ENCODE peak calls at places on chromosomes 5 and 9, in eight cellular contexts. D, N, S, V, E, W, H and M are unnamed samples.
A peak's percentile ranks its signal among the peaks of the same experiment; 100 is the strongest.

GRCh38 chr5:38598994-38599611 is 42.7 kb upstream of the LIFR start:
- DNase-seq in D (peak; percentile 80), N (no peak), S (peak; percentile 6), V (no peak), E (peak; percentile 83), W (no peak), H (no peak), M (peak; percentile 84)

GRCh38 chr5:9196403-9197224 is 349.3 kb downstream of the SEMA5A start:
- DNase-seq in D (peak; percentile 88), N (no peak), S (no peak), V (no peak), E (peak; percentile 51), W (no peak), H (no peak), M (peak; percentile 87)

GRCh38 chr5:40796487-40796889 is 1.7 kb downstream of the PRKAA1 start:
- DNase-seq in D (peak; percentile 48), N (peak; percentile 5), S (no peak), V (no peak), E (peak; percentile 87), W (no peak), H (no peak), M (peak; percentile 84)

GRCh38 chr5:106862450-106863193 is 808.1 kb downstream of the EFNA5 start:
- DNase-seq in D (no peak), N (no peak), S (no peak), V (no peak), E (peak; percentile 21), W (no peak), H (no peak), M (peak; percentile 10)

GRCh38 chr5:179403426-179404147 is 58.3 kb upstream of the ADAMTS2 start:
- DNase-seq in D (no peak), N (no peak), S (no peak), V (no peak), E (no peak), W (no peak), H (no peak), M (no peak)

GRCh38 chr5:9888517-9888916 is 258.4 kb upstream of the TAS2R1 start:
- DNase-seq in D (peak; percentile 50), N (no peak), S (no peak), V (no peak), E (peak; percentile 83), W (no peak), H (no peak), M (peak; percentile 69)

GRCh38 chr9:15144567-15145174 is 162.3 kb downstream of the TTC39B start:
- DNase-seq in D (peak; percentile 89), N (no peak), S (no peak), V (no peak), E (no peak), W (no peak), H (no peak), M (peak; percentile 71)

GRCh38 chr5:64835266-64835665 is 66.5 kb downstream of the CWC27 start:
- DNase-seq in D (no peak), N (no peak), S (no peak), V (no peak), E (no peak), W (no peak), H (no peak), M (no peak)

GRCh38 chr5:138391859-138392386 is 39.4 kb downstream of the KDM3B start:
- DNase-seq in D (peak; percentile 35), N (no peak), S (no peak), V (no peak), E (no peak), W (peak; percentile 40), H (no peak), M (no peak)

GRCh38 chr5:155455791-155456514 is 442.4 kb downstream of the KIF4B start:
- DNase-seq in D (no peak), N (no peak), S (no peak), V (no peak), E (no peak), W (no peak), H (no peak), M (no peak)

GRCh38 chr9:69193685-69194032 is 19.6 kb downstream of the TJP2 start:
- DNase-seq in D (no peak), N (peak; percentile 53), S (no peak), V (no peak), E (no peak), W (no peak), H (no peak), M (no peak)

GRCh38 chr9:86344818-86345217 is 9.4 kb downstream of the TUT7 start:
- DNase-seq in D (no peak), N (no peak), S (no peak), V (no peak), E (no peak), W (no peak), H (no peak), M (no peak)
- TF ChIP-seq CTCF in D (no peak), N (no peak), S (no peak), V (no peak), E (no peak), W (no peak), H (no peak), M (no peak)

GRCh38 chr5:142098275-142098674 is 10.3 kb upstream of the NDFIP1 start:
- DNase-seq in D (no peak), N (no peak), S (no peak), V (no peak), E (no peak), W (no peak), H (no peak), M (no peak)
- H3K4me3 ChIP-seq in D (no peak overlapping the region), N (no peak overlapping the region), S (no peak overlapping the region), V (no peak overlapping the region), E (no peak overlapping the region), W (no peak overlapping the region), H (no peak overlapping the region), M (no peak overlapping the region)

GRCh38 chr5:73967347-73967746 is 341.4 kb downstream of the ARHGEF28 start:
- DNase-seq in D (peak; percentile 18), N (no peak), S (no peak), V (no peak), E (no peak), W (no peak), H (no peak), M (no peak)

GRCh38 chr5:73968729-73969128 is 342.7 kb downstream of the ARHGEF28 start:
- DNase-seq in D (no peak), N (no peak), S (no peak), V (no peak), E (peak; percentile 29), W (peak; percentile 80), H (no peak), M (no peak)

GRCh38 chr5:73969195-73970059 is 343.4 kb downstream of the ARHGEF28 start:
- DNase-seq in D (no peak), N (no peak), S (no peak), V (no peak), E (peak; percentile 35), W (no peak), H (no peak), M (no peak)

GRCh38 chr5:73966411-73966810 is 340.4 kb downstream of the ARHGEF28 start:
- DNase-seq in D (peak; percentile 45), N (no peak), S (no peak), V (no peak), E (no peak), W (no peak), H (no peak), M (no peak)

GRCh38 chr5:73968246-73968645 is 342.2 kb downstream of the ARHGEF28 start:
- DNase-seq in D (no peak), N (no peak), S (no peak), V (no peak), E (no peak), W (no peak), H (no peak), M (no peak)
- TF ChIP-seq CTCF in D (no peak), N (no peak), S (no peak), V (no peak), E (no peak), W (no peak), H (no peak), M (no peak)

GRCh38 chr5:152404494-152404893 is 585 bp downstream of the NMUR2 start:
- DNase-seq in D (no peak), N (no peak), S (no peak), V (peak; percentile 24), E (no peak), W (no peak), H (no peak), M (no peak)

GRCh38 chr5:152403058-152403457 is 2.0 kb downstream of the NMUR2 start:
- DNase-seq in D (no peak), N (no peak), S (no peak), V (no peak), E (no peak), W (no peak), H (no peak), M (no peak)

GRCh38 chr5:152406082-152406481 is 1.0 kb upstream of the NMUR2 start:
- DNase-seq in D (no peak), N (no peak), S (no peak), V (no peak), E (no peak), W (no peak), H (no peak), M (no peak)

GRCh38 chr5:152405145-152405544 is at the start of gene NMUR2:
- DNase-seq in D (no peak), N (no peak), S (no peak), V (peak; percentile 22), E (no peak), W (no peak), H (no peak), M (no peak)
- H3K4me3 ChIP-seq in D (no peak within 1 kb of the TSS), N (no peak within 1 kb of the TSS), S (no peak within 1 kb of the TSS), V (no peak within 1 kb of the TSS), E (no peak within 1 kb of the TSS), W (no peak within 1 kb of the TSS), H (no peak within 1 kb of the TSS), M (no peak within 1 kb of the TSS)

GRCh38 chr9:116032683-116033440 is 120.7 kb upstream of the PAPPA start:
- DNase-seq in D (no peak), N (no peak), S (no peak), V (no peak), E (no peak), W (no peak), H (no peak), M (no peak)

GRCh38 chr9:116027096-116027495 is 126.5 kb upstream of the PAPPA start:
- DNase-seq in D (no peak), N (no peak), S (no peak), V (no peak), E (peak; percentile 39), W (no peak), H (no peak), M (peak; percentile 79)

GRCh38 chr9:116027951-116028350 is 125.6 kb upstream of the PAPPA start:
- DNase-seq in D (no peak), N (no peak), S (no peak), V (no peak), E (peak; percentile 54), W (no peak), H (no peak), M (peak; percentile 54)

GRCh38 chr9:116030532-116030931 is 123.1 kb upstream of the PAPPA start:
- DNase-seq in D (no peak), N (no peak), S (no peak), V (no peak), E (peak; percentile 20), W (no peak), H (no peak), M (peak; percentile 6)

DNA sequence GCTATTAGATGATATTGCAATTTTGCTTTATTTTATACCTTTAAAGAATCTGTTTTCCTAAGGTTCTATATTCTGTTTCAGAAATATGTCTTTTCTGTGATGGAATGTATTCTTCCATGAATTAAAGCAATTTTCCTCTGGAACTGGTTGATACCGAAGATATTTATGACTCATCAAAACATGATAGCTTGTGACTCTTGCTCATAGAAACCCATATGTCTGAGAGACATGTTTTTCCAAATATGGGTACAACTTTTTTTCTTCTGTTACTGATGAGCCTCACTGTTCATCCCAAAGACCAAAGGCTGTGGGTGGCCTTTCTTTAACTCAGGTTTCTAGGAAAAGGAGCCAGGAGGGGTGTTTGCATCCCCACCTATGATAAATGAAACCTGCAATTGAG is 126.1 kb upstream of the PAPPA start:
- DNase-seq in D (peak; percentile 56), N (no peak), S (no peak), V (no peak), E (peak; percentile 91), W (no peak), H (no peak), M (peak; percentile 91)
- TF ChIP-seq CTCF in D (no peak), N (no peak), S (no peak), V (no peak), E (no peak), W (no peak), H (no peak), M (no peak)